ENCODE peak calls at places on chromosomes 16 and 17, in four cellular contexts. W is K562, L is HepG2, F is WTC11. T is an unnamed sample.

GRCh38 chr17:79878346-79878745 is 39.1 kb upstream of the CBX4 start:
- DNase-seq in F (peak), W (no peak), L (no peak), T (no peak)

GRCh38 chr16:64920211-64920610 is 201.7 kb downstream of the CDH11 start:
- DNase-seq in W (no peak), F (no peak), L (no peak), T (no peak)

GRCh38 chr17:29918922-29919856 is 10.8 kb downstream of the SSH2 start:
- DNase-seq in W (no peak), F (no peak), L (no peak), T (no peak)

GRCh38 chr17:83195330-83196087 is 116.1 kb downstream of the METRNL start:
- DNase-seq in W (peak), L (no peak), F (no peak), T (no peak)

GRCh38 chr17:30035369-30035768 is 81.2 kb upstream of the NSRP1 start:
- DNase-seq in L (no peak), F (no peak), W (no peak), T (no peak)

GRCh38 chr16:70419384-70420327 is 19.2 kb downstream of the ST3GAL2 start:
- DNase-seq in L (no peak), F (no peak), W (no peak), T (no peak)

GRCh38 chr16:1876468-1876867 is 4.5 kb upstream of the MEIOB start:
- DNase-seq in W (no peak), L (no peak), F (no peak), T (no peak)

GRCh38 chr16:85806539-85806938 is 7.0 kb downstream of the COX4I1 start:
- DNase-seq in F (no peak), W (no peak), L (no peak), T (no peak)

GRCh38 chr17:49951362-49952080 is 17.5 kb upstream of the DLX4 start:
- DNase-seq in W (no peak), L (no peak), F (no peak), T (no peak)

GRCh38 chr16:86129541-86129940 is 230.6 kb downstream of the IRF8 start:
- DNase-seq in F (no peak), W (no peak), L (no peak), T (no peak)

GRCh38 chr16:55912022-55912421 is 36.8 kb upstream of the CES5A start:
- DNase-seq in L (no peak), W (no peak), F (no peak), T (no peak)

GRCh38 chr16:78799429-78799828 is 700.0 kb downstream of the WWOX start:
- DNase-seq in W (no peak), F (no peak), L (no peak), T (no peak)

GRCh38 chr17:4948997-4949320 is 629 bp upstream of the PFN1 start:
- DNase-seq in W (peak), F (peak), L (peak), T (no peak)

GRCh38 chr17:4951486-4951885 is 567 bp downstream of the ENO3 start:
- DNase-seq in L (no peak), F (no peak), W (peak), T (no peak)

GRCh38 chr17:4949321-4950074 is 1.2 kb upstream of the PFN1 start:
- DNase-seq in L (peak), F (peak), W (peak), T (no peak)

GRCh38 chr17:4950075-4950756 is 703 bp upstream of the ENO3 start:
- DNase-seq in L (peak), W (peak), F (peak), T (no peak)

GRCh38 chr17:4950757-4951204 is at the start of gene ENO3:
- DNase-seq in F (peak), L (peak), W (peak), T (no peak)
- TF ChIP-seq ATF2 in F (no peak), L (no peak), W (no peak), T (no peak)

GRCh38 chr16:71537643-71538042 is 11.4 kb downstream of the CHST4 start:
- DNase-seq in L (peak), F (peak), W (peak), T (peak)
- TF ChIP-seq ATF2 in L (no peak), F (no peak), W (no peak), T (no peak)

GRCh38 chr16:19666451-19666850 is 51.6 kb downstream of the KNOP1 start:
- DNase-seq in F (no peak), L (no peak), W (no peak), T (no peak)
- TF ChIP-seq ATF2 in F (no peak), L (no peak), W (no peak), T (no peak)

GRCh38 chr17:3546521-3546920 is 11.1 kb downstream of the TRPV3 start:
- DNase-seq in L (peak), W (no peak), F (no peak), T (no peak)
- TF ChIP-seq ATF2 in L (no peak), W (no peak), F (no peak), T (no peak)

T was measured in H1.